ENCODE peak calls at places on chromosomes 13 and 19, in nine cellular contexts. Q is mucosa of gallbladder; C is activated CD4-positive, alpha-beta T cell treated with anti-CD3 and anti-CD28 coated beads for 1 hour; F is kidney glomerular epithelial cell; G is osteocyte; S is activated naive CD4-positive, alpha-beta T cell; A is left cardiac atrium; R is H4; B is nephron progenitor cell. J is an unnamed sample.

GRCh38 chr19:14366529-14366928 is 14.7 kb upstream of the ADGRE5 start:
- DNase-seq in G (no peak), C (peak), Q (peak), F (peak), B (peak), A (peak), R (peak), S (peak), J (no peak)

GRCh38 chr13:46383383-46383782 is 3.7 kb downstream of the RUBCNL start:
- DNase-seq in G (no peak), F (no peak), A (no peak), Q (no peak), B (no peak), R (no peak), S (no peak), C (no peak), J (no peak)

GRCh38 chr13:50892162-50892944 is 17.2 kb upstream of the RNASEH2B start:
- DNase-seq in C (no peak), S (peak), B (no peak), F (no peak), G (no peak), R (no peak), Q (no peak), A (no peak), J (no peak)

GRCh38 chr13:28531195-28531955 is 36.4 kb upstream of the FLT1 start:
- DNase-seq in Q (no peak), S (no peak), R (no peak), A (peak), B (peak), G (peak), F (peak), C (no peak), J (peak)

GRCh38 chr19:38815059-38816001 is 2.6 kb upstream of the LGALS4 start:
- DNase-seq in G (no peak), B (no peak), F (no peak), C (no peak), A (no peak), Q (no peak), S (no peak), R (no peak), J (no peak)

GRCh38 chr19:44807162-44807561 is 1.7 kb upstream of the BCAM start:
- DNase-seq in A (no peak), Q (peak), B (no peak), S (no peak), R (no peak), G (no peak), F (no peak), C (no peak), J (no peak)

GRCh38 chr13:75762066-75762937 is 126.2 kb downstream of the LMO7 start:
- DNase-seq in R (no peak), C (no peak), F (no peak), S (no peak), B (no peak), Q (no peak), A (no peak), G (no peak), J (no peak)

GRCh38 chr13:113862766-113863510 is 938 bp downstream of the GAS6 start:
- DNase-seq in Q (no peak), R (no peak), C (no peak), S (no peak), G (no peak), B (peak), A (peak), F (no peak), J (no peak)

GRCh38 chr19:50639121-50640112 is at the start of gene SYT3:
- DNase-seq in Q (peak), S (peak), C (peak), G (no peak), A (peak), B (peak), R (peak), F (peak), J (peak)

J was measured in amygdala.